ENCODE peak calls at places on chromosomes 12 and 14, in eight cellular contexts. P, S, D, M, R, V, A and I are unnamed samples.
A peak's percentile ranks its signal among the peaks of the same experiment; 100 is the strongest.

GRCh38 chr14:32414808-32415255 is 85.7 kb downstream of the AKAP6 start:
- DNase-seq in P (peak; percentile 47), S (no peak), D (no peak), M (peak; percentile 54), R (no peak), V (no peak), A (no peak), I (no peak)

GRCh38 chr12:31386364-31386777 is 60.4 kb upstream of the SINHCAF start:
- DNase-seq in P (no peak), S (no peak), D (no peak), M (peak; percentile 35), R (no peak), V (no peak), A (no peak), I (no peak)

GRCh38 chr12:27619308-27619707 is 76.9 kb upstream of the REP15 start:
- DNase-seq in P (no peak), S (no peak), D (no peak), M (peak; percentile 80), R (no peak), V (peak; percentile 32), A (no peak), I (no peak)

GRCh38 chr12:94089891-94090290 is 58.5 kb upstream of the PLXNC1 start:
- DNase-seq in P (no peak), S (no peak), D (no peak), M (peak; percentile 89), R (no peak), V (no peak), A (no peak), I (no peak)

GRCh38 chr12:42180990-42181611 is 36.4 kb upstream of the GXYLT1 start:
- DNase-seq in P (no peak), S (no peak), D (no peak), M (peak; percentile 62), R (no peak), V (peak; percentile 23), A (no peak), I (no peak)

GRCh38 chr12:57005980-57006808 is at the start of gene ZBTB39:
- DNase-seq in P (peak; percentile 81), S (peak; percentile 76), D (peak; percentile 71), M (peak; percentile 69), R (peak; percentile 32), V (peak; percentile 99), A (no peak), I (peak; percentile 62)

GRCh38 chr14:32576088-32576795 is 247.1 kb downstream of the AKAP6 start:
- DNase-seq in P (peak; percentile 34), S (peak; percentile 23), D (no peak), M (peak; percentile 79), R (peak; percentile 43), V (peak; percentile 54), A (no peak), I (no peak)

GRCh38 chr14:90409209-90409730 is 12.4 kb downstream of the CALM1 start:
- DNase-seq in P (peak; percentile 30), S (no peak), D (peak; percentile 94), M (peak; percentile 92), R (peak; percentile 28), V (peak; percentile 94), A (peak; percentile 82), I (peak; percentile 88)

GRCh38 chr12:55927588-55928502 is at the start of gene PYM1:
- DNase-seq in P (peak; percentile 51), S (peak; percentile 56), D (peak; percentile 88), M (peak; percentile 76), R (peak; percentile 80), V (peak; percentile 95), A (peak; percentile 77), I (peak; percentile 90)

GRCh38 chr14:50395448-50395847 is 1.2 kb downstream of the CDKL1 start:
- DNase-seq in P (no peak), S (no peak), D (no peak), M (no peak), R (no peak), V (no peak), A (no peak), I (no peak)
- H3K4me3 ChIP-seq in P (no peak overlapping the region), S (no peak overlapping the region), D (peak overlapping the region; percentile 71), M (no peak overlapping the region), R (peak overlapping the region; percentile 68), V (peak overlapping the region; percentile 87), A (no peak overlapping the region), I (no peak overlapping the region)

DNA sequence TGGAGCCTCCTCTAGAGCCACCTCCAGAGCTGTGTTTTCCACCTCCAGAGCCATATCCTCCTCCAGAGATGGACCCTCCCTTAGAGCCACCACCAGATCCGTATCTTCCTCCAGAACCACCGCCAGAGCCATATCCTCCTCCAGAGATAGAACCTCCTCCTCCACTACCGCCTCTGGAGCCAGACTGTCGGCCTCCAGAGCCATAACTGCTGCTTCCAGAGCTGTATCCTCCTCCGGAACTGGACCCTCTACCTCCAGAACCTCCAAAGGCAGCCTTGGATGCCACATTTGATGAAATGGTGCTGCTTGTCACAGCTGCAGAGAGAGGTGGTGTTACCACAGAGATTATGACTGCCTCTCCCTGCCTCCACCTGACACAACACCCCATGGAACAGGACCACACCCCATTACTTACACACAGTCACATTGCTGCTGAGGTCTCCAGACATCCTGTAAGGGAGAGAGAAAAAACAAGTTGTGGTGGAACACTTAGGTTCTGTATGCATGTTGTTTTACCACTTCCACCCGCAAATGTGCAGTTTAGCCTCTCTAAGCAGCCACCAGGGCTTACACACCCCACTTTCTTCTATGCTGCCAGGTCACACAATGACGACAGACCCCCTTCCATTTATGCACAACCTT is 6.8 kb downstream of the KRT2 start:
- DNase-seq in P (no peak), S (peak; percentile 92), D (peak; percentile 13), M (no peak), R (no peak), V (no peak), A (no peak), I (no peak)
- H3K4me1 ChIP-seq in P (no peaks in the 10 kb centered on the region), S (peaks cover 87% of the 10 kb centered on the region), D (no peaks in the 10 kb centered on the region), M (no peaks in the 10 kb centered on the region), R (no peaks in the 10 kb centered on the region), V (no peaks in the 10 kb centered on the region), A (no peaks in the 10 kb centered on the region), I (no peaks in the 10 kb centered on the region)

GRCh38 chr12:112029326-112029725 is 16.1 kb downstream of the ERP29 start:
- DNase-seq in P (no peak), S (no peak), D (no peak), M (no peak), R (no peak), V (no peak), A (no peak), I (no peak)

GRCh38 chr12:112032292-112032691 is 19.1 kb downstream of the ERP29 start:
- DNase-seq in P (no peak), S (no peak), D (no peak), M (no peak), R (no peak), V (no peak), A (no peak), I (no peak)

GRCh38 chr12:112031472-112031871 is 18.2 kb downstream of the ERP29 start:
- DNase-seq in P (no peak), S (no peak), D (no peak), M (peak; percentile 13), R (no peak), V (no peak), A (no peak), I (no peak)

GRCh38 chr12:112035219-112035765 is 22.1 kb downstream of the ERP29 start:
- DNase-seq in P (no peak), S (no peak), D (no peak), M (no peak), R (no peak), V (no peak), A (no peak), I (no peak)
- H3K36me3 ChIP-seq in P (peaks cover 86% of the 10 kb centered on the region), S (peaks cover 34% of the 10 kb centered on the region), D (peaks cover 87% of the 10 kb centered on the region), M (peaks cover 65% of the 10 kb centered on the region), R (peaks cover 6% of the 10 kb centered on the region), V (peaks cover 78% of the 10 kb centered on the region), A (peaks cover 94% of the 10 kb centered on the region), I (peaks cover 11% of the 10 kb centered on the region)

DNA sequence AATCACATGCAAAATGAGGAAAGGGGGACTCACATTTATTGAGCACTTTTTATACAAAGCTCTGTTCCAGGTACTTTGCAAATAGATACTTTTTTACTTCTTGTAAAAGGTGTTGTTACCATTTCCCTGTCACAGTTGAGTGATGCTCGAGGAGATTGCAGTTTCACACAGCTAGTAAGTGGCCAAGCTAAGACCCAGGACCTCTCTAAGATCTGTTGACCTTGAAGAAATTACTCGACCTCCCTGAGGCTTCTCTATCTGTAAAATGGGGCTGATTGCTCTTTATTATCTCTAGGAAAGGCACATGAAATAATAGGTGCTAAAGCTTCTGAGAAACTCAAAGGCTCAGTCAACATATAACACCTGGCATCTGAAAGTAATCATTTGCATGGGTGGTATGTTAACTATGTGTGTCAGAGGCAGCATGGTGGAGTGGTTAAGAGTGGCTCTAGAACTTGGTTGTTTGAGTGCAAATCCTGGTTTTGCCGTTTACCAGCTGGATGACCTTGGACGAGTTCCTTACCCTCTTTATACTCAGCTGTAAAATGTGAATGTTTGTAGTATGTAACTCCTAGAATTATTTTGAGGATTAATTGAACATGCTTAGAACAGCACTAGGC is 41.5 kb downstream of the IFT81 start:
- DNase-seq in P (no peak), S (no peak), D (no peak), M (no peak), R (no peak), V (no peak), A (no peak), I (no peak)
- H3K4me3 ChIP-seq in P (no peak overlapping the region), S (no peak overlapping the region), D (no peak overlapping the region), M (no peak overlapping the region), R (no peak overlapping the region), V (no peak overlapping the region), A (no peak overlapping the region), I (no peak overlapping the region)

GRCh38 chr14:103533999-103534575 is 5.1 kb downstream of the TRMT61A start:
- DNase-seq in P (no peak), S (no peak), D (no peak), M (no peak), R (no peak), V (peak; percentile 56), A (no peak), I (no peak)
- H3K4me1 ChIP-seq in P (peaks cover 7% of the 10 kb centered on the region), S (peaks cover 25% of the 10 kb centered on the region), D (peaks cover 75% of the 10 kb centered on the region), M (no peaks in the 10 kb centered on the region), R (peaks cover 8% of the 10 kb centered on the region), V (peaks cover 16% of the 10 kb centered on the region), A (peaks cover 6% of the 10 kb centered on the region), I (no peaks in the 10 kb centered on the region)